ENCODE peak calls at places on chromosomes 5 and 9, in eight cellular contexts. P, Y, W, I, F, D, S and J are unnamed samples.
A peak's percentile ranks its signal among the peaks of the same experiment; 100 is the strongest.

GRCh38 chr9:98056403-98057094 is at the start of gene NANS:
- DNase-seq in P (peak; percentile 93), Y (peak; percentile 94), W (peak; percentile 74), I (peak; percentile 95), F (peak; percentile 97), D (peak; percentile 97), S (peak; percentile 98), J (peak; percentile 93)

GRCh38 chr5:117731445-117731844 is 1156.8 kb upstream of the SEMA6A start:
- DNase-seq in P (no peak), Y (no peak), W (no peak), I (peak; percentile 4), F (peak; percentile 15), D (no peak), S (no peak), J (no peak)

GRCh38 chr9:19331877-19332276 is 48.2 kb downstream of the RPS6 start:
- DNase-seq in P (no peak), Y (no peak), W (no peak), I (no peak), F (no peak), D (no peak), S (no peak), J (no peak)

GRCh38 chr5:15763754-15764153 is 263.8 kb downstream of the FBXL7 start:
- DNase-seq in P (no peak), Y (no peak), W (no peak), I (no peak), F (peak; percentile 7), D (no peak), S (peak; percentile 73), J (no peak)

GRCh38 chr5:154977409-154977808 is 36.1 kb upstream of the KIF4B start:
- DNase-seq in P (no peak), Y (no peak), W (no peak), I (peak; percentile 8), F (peak; percentile 11), D (no peak), S (no peak), J (no peak)

GRCh38 chr5:137286025-137286610 is 213.0 kb downstream of the SPOCK1 start:
- DNase-seq in P (no peak), Y (no peak), W (no peak), I (no peak), F (no peak), D (no peak), S (peak; percentile 35), J (no peak)

GRCh38 chr5:59055745-59056448 is 473.0 kb downstream of the RAB3C start:
- DNase-seq in P (no peak), Y (no peak), W (no peak), I (no peak), F (no peak), D (no peak), S (no peak), J (no peak)

GRCh38 chr5:66642538-66642937 is 46.3 kb downstream of the MAST4 start:
- DNase-seq in P (no peak), Y (no peak), W (no peak), I (no peak), F (no peak), D (no peak), S (no peak), J (no peak)

GRCh38 chr5:107782770-107783169 is 112.0 kb upstream of the EFNA5 start:
- DNase-seq in P (no peak), Y (no peak), W (no peak), I (no peak), F (no peak), D (no peak), S (no peak), J (no peak)

GRCh38 chr5:26104175-26104574 is 934.2 kb downstream of the CDH9 start:
- DNase-seq in P (no peak), Y (no peak), W (no peak), I (no peak), F (no peak), D (no peak), S (no peak), J (no peak)

GRCh38 chr9:115551396-115551795 is 433.4 kb upstream of the TNC start:
- DNase-seq in P (no peak), Y (no peak), W (no peak), I (peak; percentile 26), F (no peak), D (no peak), S (peak; percentile 18), J (no peak)

GRCh38 chr9:98172604-98173003 is 19.8 kb downstream of the CORO2A start:
- DNase-seq in P (no peak), Y (no peak), W (no peak), I (peak; percentile 4), F (peak; percentile 26), D (no peak), S (no peak), J (no peak)

GRCh38 chr5:112113565-112113964 is 305.5 kb downstream of the EPB41L4A start:
- DNase-seq in P (no peak), Y (no peak), W (no peak), I (no peak), F (no peak), D (no peak), S (no peak), J (no peak)

GRCh38 chr9:96450613-96451544 is 910 bp downstream of the HABP4 start:
- DNase-seq in P (peak; percentile 26), Y (peak; percentile 15), W (no peak), I (peak; percentile 50), F (peak; percentile 51), D (peak; percentile 45), S (peak; percentile 28), J (no peak)

GRCh38 chr9:125789196-125789595 is 42.0 kb downstream of the PBX3 start:
- DNase-seq in P (no peak), Y (no peak), W (no peak), I (no peak), F (no peak), D (no peak), S (no peak), J (no peak)

GRCh38 chr9:128979111-128979510 is 31.6 kb downstream of the NUP188 start:
- DNase-seq in P (no peak), Y (no peak), W (no peak), I (no peak), F (no peak), D (no peak), S (no peak), J (no peak)

GRCh38 chr5:137034764-137035479 is 464.2 kb downstream of the SPOCK1 start:
- DNase-seq in P (no peak), Y (no peak), W (no peak), I (no peak), F (no peak), D (no peak), S (no peak), J (no peak)

GRCh38 chr9:126606483-126606870 is 7.3 kb upstream of the LMX1B start:
- DNase-seq in P (no peak), Y (no peak), W (no peak), I (no peak), F (no peak), D (no peak), S (no peak), J (no peak)

GRCh38 chr5:56011835-56012234 is 17.1 kb upstream of the IL6ST start:
- DNase-seq in P (no peak), Y (no peak), W (no peak), I (peak; percentile 79), F (peak; percentile 54), D (no peak), S (peak; percentile 92), J (no peak)

GRCh38 chr5:2093859-2094615 is 211.3 kb upstream of the IRX4 start:
- DNase-seq in P (no peak), Y (no peak), W (no peak), I (peak; percentile 70), F (peak; percentile 56), D (no peak), S (peak; percentile 2), J (no peak)

GRCh38 chr9:135122316-135122715 is 34.8 kb downstream of the OLFM1 start:
- DNase-seq in P (no peak), Y (no peak), W (no peak), I (no peak), F (no peak), D (no peak), S (no peak), J (no peak)

GRCh38 chr5:139670369-139671095 is 22.4 kb downstream of the CXXC5 start:
- DNase-seq in P (peak; percentile 39), Y (no peak), W (no peak), I (no peak), F (peak; percentile 75), D (peak; percentile 41), S (no peak), J (peak; percentile 49)

GRCh38 chr5:123528878-123529277 is 16.9 kb downstream of the CSNK1G3 start:
- DNase-seq in P (no peak), Y (no peak), W (no peak), I (no peak), F (no peak), D (no peak), S (no peak), J (no peak)

GRCh38 chr9:89839952-89840351 is 235.1 kb downstream of the GADD45G start:
- DNase-seq in P (no peak), Y (no peak), W (no peak), I (no peak), F (no peak), D (no peak), S (no peak), J (no peak)

GRCh38 chr5:97044057-97044456 is 98.4 kb downstream of the LIX1 start:
- DNase-seq in P (no peak), Y (peak; percentile 6), W (no peak), I (no peak), F (peak; percentile 31), D (peak; percentile 48), S (peak; percentile 23), J (peak; percentile 4)